ENCODE peak calls at places on chromosomes 1 and 21, in nine cellular contexts. H, X, F, E, G, B, V, W and S are unnamed samples.

GRCh38 chr21:41171210-41171609 is 3.2 kb downstream of the BACE2 start:
- DNase-seq in H (no peak), X (peak; percentile 12), F (no peak), E (peak; percentile 74), G (peak; percentile 29), B (no peak), V (no peak), W (peak; percentile 61), S (peak; percentile 30)

GRCh38 chr1:247419326-247419725 is 3.4 kb downstream of the NLRP3 start:
- DNase-seq in H (no peak), X (no peak), F (no peak), E (no peak), G (no peak), B (no peak), V (no peak), W (no peak), S (no peak)

GRCh38 chr1:234345237-234345636 is 28.0 kb upstream of the COA6 start:
- DNase-seq in H (no peak), X (no peak), F (no peak), E (no peak), G (no peak), B (no peak), V (no peak), W (no peak), S (no peak)

GRCh38 chr1:178143730-178144343 is 49.9 kb downstream of the RASAL2 start:
- DNase-seq in H (no peak), X (peak; percentile 25), F (no peak), E (no peak), G (no peak), B (no peak), V (peak; percentile 19), W (no peak), S (no peak)

GRCh38 chr1:85822696-85823095 is 114.5 kb upstream of the ZNHIT6 start:
- DNase-seq in H (no peak), X (peak; percentile 21), F (no peak), E (no peak), G (no peak), B (no peak), V (no peak), W (no peak), S (no peak)

GRCh38 chr1:19453843-19454242 is 31.5 kb downstream of the CAPZB start:
- DNase-seq in H (no peak), X (no peak), F (no peak), E (no peak), G (no peak), B (no peak), V (no peak), W (no peak), S (no peak)

GRCh38 chr1:92291372-92291999 is 7.3 kb downstream of the GLMN start:
- DNase-seq in H (no peak), X (peak; percentile 80), F (peak; percentile 65), E (peak; percentile 36), G (no peak), B (peak; percentile 33), V (peak; percentile 66), W (no peak), S (no peak)

GRCh38 chr21:37207441-37208009 is 59.6 kb downstream of the VPS26C start:
- DNase-seq in H (no peak), X (no peak), F (no peak), E (no peak), G (no peak), B (no peak), V (peak; percentile 51), W (no peak), S (no peak)

GRCh38 chr1:209618291-209618690 is 33.9 kb downstream of the LAMB3 start:
- DNase-seq in H (no peak), X (no peak), F (no peak), E (no peak), G (no peak), B (no peak), V (no peak), W (no peak), S (no peak)

GRCh38 chr1:180206581-180206980 is 23.5 kb upstream of the LHX4 start:
- DNase-seq in H (no peak), X (no peak), F (no peak), E (no peak), G (no peak), B (no peak), V (no peak), W (no peak), S (no peak)

GRCh38 chr21:17789085-17789484 is 30.1 kb downstream of the C21orf91 start:
- DNase-seq in H (no peak), X (no peak), F (no peak), E (no peak), G (no peak), B (no peak), V (no peak), W (no peak), S (no peak)

GRCh38 chr1:208100906-208101305 is 143.3 kb downstream of the PLXNA2 start:
- DNase-seq in H (no peak), X (peak; percentile 64), F (no peak), E (no peak), G (no peak), B (no peak), V (no peak), W (no peak), S (no peak)

GRCh38 chr1:50735443-50735842 is 224.6 kb downstream of the FAF1 start:
- DNase-seq in H (no peak), X (peak; percentile 44), F (peak; percentile 9), E (peak; percentile 8), G (no peak), B (no peak), V (peak; percentile 41), W (no peak), S (no peak)

GRCh38 chr1:25727819-25728286 is 72.1 kb upstream of the SELENON start:
- DNase-seq in H (no peak), X (peak; percentile 81), F (no peak), E (no peak), G (peak; percentile 74), B (no peak), V (peak; percentile 7), W (peak; percentile 68), S (peak; percentile 85)

GRCh38 chr1:202007703-202008489 is 2.5 kb upstream of the ELF3 start:
- DNase-seq in H (no peak), X (peak; percentile 49), F (no peak), E (peak; percentile 100), G (no peak), B (no peak), V (no peak), W (no peak), S (no peak)

DNA sequence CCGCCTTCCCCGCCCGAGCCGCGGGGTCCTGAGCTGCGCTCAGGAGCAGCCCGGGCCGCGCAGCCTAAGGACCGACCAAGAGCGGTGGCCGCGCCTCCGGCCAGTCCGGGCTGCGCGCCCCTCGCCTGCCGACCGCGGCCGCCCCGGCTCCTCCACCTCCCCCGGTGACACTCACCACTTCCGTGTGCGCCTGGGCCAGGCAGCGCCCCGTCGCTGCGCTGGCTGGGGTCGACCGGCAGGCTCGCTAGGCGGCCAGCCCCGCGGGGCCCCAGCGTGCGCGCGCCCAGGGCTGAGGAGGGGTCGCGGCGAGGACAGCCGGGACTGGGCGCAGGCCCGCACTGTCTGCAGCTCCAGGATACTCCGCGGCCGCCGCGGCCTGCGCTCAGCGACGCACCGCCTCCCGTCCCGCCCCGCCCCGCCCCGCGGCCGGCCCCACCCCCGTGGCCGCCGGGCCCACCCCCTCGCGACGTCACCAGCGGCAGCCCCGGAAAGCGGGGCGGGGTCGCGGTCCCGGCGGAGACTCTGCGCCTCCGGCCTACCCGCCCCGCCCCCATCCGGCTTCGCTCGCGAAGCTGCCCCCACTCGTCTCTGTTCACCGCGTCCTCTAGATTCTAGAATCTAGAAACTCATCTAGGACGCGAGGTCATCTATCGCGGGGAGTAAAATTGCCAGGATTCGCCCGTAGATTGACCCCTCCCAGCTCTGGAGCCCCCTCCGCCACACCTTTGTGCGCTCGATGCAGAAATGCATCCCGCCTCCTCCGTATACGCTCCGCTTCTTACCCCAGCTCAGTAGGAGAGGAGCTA is at the start of gene JAK1:
- DNase-seq in H (peak; percentile 94), X (peak; percentile 89), F (peak; percentile 32), E (peak; percentile 96), G (peak; percentile 94), B (no peak), V (peak; percentile 73), W (peak; percentile 91), S (peak; percentile 86)
- TF ChIP-seq CTCF in H (no peak), X (no peak), F (no peak), E (no peak), G (no peak), B (no peak), V (no peak), W (peak; percentile 3), S (no peak)

DNA sequence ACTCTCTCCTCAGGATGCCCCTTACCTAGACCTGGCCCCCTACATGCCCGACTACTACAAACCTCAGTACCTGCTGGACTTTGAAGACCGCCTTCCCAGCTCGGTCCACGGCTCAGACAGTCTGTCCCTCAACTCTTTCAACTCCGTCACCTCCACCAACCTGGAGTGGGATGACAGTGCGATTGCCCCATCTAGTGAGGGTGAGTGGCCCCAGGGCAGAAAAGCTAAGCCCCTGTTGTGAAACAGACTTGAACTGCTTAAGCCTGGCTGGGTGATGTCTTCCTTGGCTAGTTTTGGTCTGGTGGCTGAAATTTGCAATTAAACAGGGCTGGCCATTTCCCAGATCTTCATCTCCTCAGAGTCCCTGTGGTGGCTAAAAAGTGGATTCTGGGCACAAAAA is 16.3 kb upstream of the SLC25A34 start:
- DNase-seq in H (no peak), X (no peak), F (no peak), E (no peak), G (no peak), B (no peak), V (no peak), W (no peak), S (no peak)
- TF ChIP-seq CTCF in H (no peak), X (no peak), F (no peak), E (no peak), G (no peak), B (no peak), V (no peak), W (no peak), S (no peak)

DNA sequence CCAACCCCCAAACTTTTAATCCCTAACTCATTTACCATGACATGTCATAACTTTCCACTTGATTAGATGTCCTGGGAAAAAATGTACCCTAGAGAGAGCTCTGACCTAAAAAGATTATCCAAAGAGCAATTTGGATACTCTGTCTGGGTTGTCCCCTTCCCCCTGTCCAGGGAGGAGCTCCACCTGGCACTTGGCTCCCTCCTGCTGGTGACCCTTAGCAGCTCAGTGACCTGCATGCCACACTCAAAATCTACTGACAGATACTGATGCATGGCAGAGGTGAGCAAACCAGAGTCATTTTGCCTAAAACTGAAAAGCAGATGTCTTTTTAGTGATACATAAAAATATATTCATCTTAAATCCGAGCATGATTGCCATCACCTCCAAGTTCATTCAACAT is 442.3 kb upstream of the CHRM3 start:
- DNase-seq in H (no peak), X (no peak), F (no peak), E (no peak), G (no peak), B (no peak), V (no peak), W (no peak), S (no peak)
- TF ChIP-seq CTCF in H (no peak), X (no peak), F (no peak), E (no peak), G (no peak), B (no peak), V (no peak), W (no peak), S (no peak)

DNA sequence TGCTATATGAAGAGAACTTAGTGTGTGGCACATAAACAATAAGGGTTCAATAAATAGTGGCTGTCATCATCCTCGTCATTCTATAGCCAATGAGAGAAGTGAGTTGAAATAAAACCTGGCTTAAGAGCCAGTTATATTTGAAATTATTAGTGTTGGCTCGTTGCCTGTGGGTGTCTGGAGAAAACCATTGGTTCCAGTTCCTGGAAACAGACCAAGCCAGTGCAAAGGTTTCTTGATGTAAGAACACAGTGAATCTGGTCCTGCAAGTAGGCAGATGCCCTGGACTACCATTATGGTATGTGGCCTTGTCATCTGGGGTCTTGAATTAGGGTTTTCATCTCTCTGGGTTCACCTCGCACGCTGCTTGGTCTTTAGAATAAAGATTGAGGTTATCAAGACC is 43.3 kb downstream of the URB2 start:
- DNase-seq in H (no peak), X (peak; percentile 59), F (no peak), E (no peak), G (no peak), B (no peak), V (no peak), W (no peak), S (no peak)
- TF ChIP-seq CTCF in H (no peak), X (no peak), F (no peak), E (no peak), G (no peak), B (no peak), V (no peak), W (no peak), S (no peak)